ENCODE peak calls at places on chromosome 15, in five cellular contexts. S is esophagus muscularis mucosa, O is HCT116, Q is upper lobe of left lung, H is SK-N-MC. L is an unnamed sample.

GRCh38 chr15:78841891-78842290 is 30.6 kb upstream of the ADAMTS7 start:
- DNase-seq in S (no peak), O (no peak), Q (no peak), H (no peak), L (no peak)

GRCh38 chr15:75123395-75123794 is 78.3 kb upstream of the C15orf39 start:
- DNase-seq in Q (no peak), O (no peak), H (peak), S (no peak), L (no peak)

GRCh38 chr15:82545002-82545401 is 4.7 kb upstream of the RPS17 start:
- DNase-seq in Q (no peak), S (no peak), H (no peak), O (no peak), L (no peak)

GRCh38 chr15:91517491-91518200 is 335.9 kb upstream of the SLCO3A1 start:
- DNase-seq in O (no peak), S (no peak), Q (no peak), H (no peak), L (no peak)

GRCh38 chr15:69951511-69952209 is 146.1 kb downstream of the TLE3 start:
- DNase-seq in H (no peak), S (peak), O (no peak), Q (no peak), L (no peak)

GRCh38 chr15:75052972-75053747 is 29.8 kb downstream of the PPCDC start:
- DNase-seq in S (no peak), Q (no peak), H (no peak), O (no peak), L (no peak)

GRCh38 chr15:82999905-83000671 is 11.4 kb downstream of the C15orf40 start:
- DNase-seq in H (peak), O (no peak), S (no peak), Q (no peak), L (peak)

GRCh38 chr15:53116169-53116568 is 326.0 kb upstream of the ONECUT1 start:
- DNase-seq in Q (no peak), S (no peak), H (no peak), O (no peak), L (no peak)

GRCh38 chr15:34812369-34812768 is 17.0 kb upstream of the ACTC1 start:
- DNase-seq in Q (no peak), H (no peak), S (no peak), O (no peak), L (no peak)

GRCh38 chr15:61157933-61158332 is 71.2 kb downstream of the RORA start:
- DNase-seq in S (peak), H (no peak), O (no peak), Q (peak), L (no peak)

GRCh38 chr15:96619171-96619570 is 288.7 kb downstream of the NR2F2 start:
- DNase-seq in S (no peak), H (no peak), Q (no peak), O (no peak), L (peak)

GRCh38 chr15:30925686-30926085 is 22.0 kb downstream of the FAN1 start:
- DNase-seq in H (no peak), S (peak), O (no peak), Q (no peak), L (no peak)

GRCh38 chr15:50003786-50004334 is 115.2 kb downstream of the ATP8B4 start:
- DNase-seq in O (peak), H (no peak), Q (peak), S (peak), L (peak)

GRCh38 chr15:47844437-47844836 is 127.1 kb downstream of the SEMA6D start:
- DNase-seq in H (no peak), S (no peak), Q (no peak), O (no peak), L (no peak)

GRCh38 chr15:47897525-47897924 is 180.2 kb downstream of the SEMA6D start:
- DNase-seq in Q (no peak), O (no peak), H (no peak), S (no peak), L (no peak)

GRCh38 chr15:92610101-92610520 is 45.5 kb downstream of the FAM174B start:
- DNase-seq in H (no peak), S (no peak), O (no peak), Q (peak), L (no peak)

GRCh38 chr15:91689377-91689776 is 164.1 kb upstream of the SLCO3A1 start:
- DNase-seq in Q (no peak), S (no peak), O (no peak), H (no peak), L (no peak)

GRCh38 chr15:73941044-73941443 is 14.8 kb downstream of the LOXL1 start:
- DNase-seq in O (no peak), H (no peak), S (no peak), Q (no peak), L (no peak)

GRCh38 chr15:85403745-85404144 is 23.3 kb downstream of the AKAP13 start:
- DNase-seq in Q (peak), H (no peak), O (no peak), S (no peak), L (peak)

GRCh38 chr15:99443056-99443756 is 122.6 kb upstream of the MEF2A start:
- DNase-seq in Q (no peak), O (no peak), S (peak), H (no peak), L (no peak)
- H3K4me3 ChIP-seq in Q (no peak), O (no peak), S (no peak), H (no peak), L (no peak)

GRCh38 chr15:62896969-62897486 is 145.5 kb upstream of the TPM1 start:
- DNase-seq in S (peak), H (no peak), Q (peak), O (peak), L (no peak)

GRCh38 chr15:62901087-62901486 is 141.5 kb upstream of the TPM1 start:
- DNase-seq in Q (no peak), O (no peak), S (no peak), H (no peak), L (no peak)

GRCh38 chr15:62897634-62898033 is 144.9 kb upstream of the TPM1 start:
- DNase-seq in O (no peak), S (no peak), H (no peak), Q (no peak), L (no peak)

GRCh38 chr15:62900071-62900812 is 142.3 kb upstream of the TPM1 start:
- DNase-seq in Q (no peak), S (no peak), O (no peak), H (no peak), L (no peak)

GRCh38 chr15:62899090-62899493 is 143.5 kb upstream of the TPM1 start:
- DNase-seq in O (no peak), Q (no peak), S (no peak), H (no peak), L (no peak)
- TF ChIP-seq POLR2AphosphoS5 in O (no peak), Q (no peak), S (peak), H (no peak), L (no peak)

GRCh38 chr15:65068436-65068835 is 645 bp upstream of the RASL12 start:
- DNase-seq in H (no peak), S (no peak), Q (no peak), O (no peak), L (no peak)

GRCh38 chr15:65066001-65066634 is 1.7 kb downstream of the RASL12 start:
- DNase-seq in H (no peak), Q (no peak), S (no peak), O (no peak), L (no peak)

GRCh38 chr15:65067334-65067644 is 502 bp downstream of the RASL12 start:
- DNase-seq in S (no peak), Q (no peak), O (no peak), H (no peak), L (no peak)

GRCh38 chr15:65067645-65068416 is at the start of gene RASL12:
- DNase-seq in H (no peak), O (no peak), Q (no peak), S (no peak), L (peak)

DNA sequence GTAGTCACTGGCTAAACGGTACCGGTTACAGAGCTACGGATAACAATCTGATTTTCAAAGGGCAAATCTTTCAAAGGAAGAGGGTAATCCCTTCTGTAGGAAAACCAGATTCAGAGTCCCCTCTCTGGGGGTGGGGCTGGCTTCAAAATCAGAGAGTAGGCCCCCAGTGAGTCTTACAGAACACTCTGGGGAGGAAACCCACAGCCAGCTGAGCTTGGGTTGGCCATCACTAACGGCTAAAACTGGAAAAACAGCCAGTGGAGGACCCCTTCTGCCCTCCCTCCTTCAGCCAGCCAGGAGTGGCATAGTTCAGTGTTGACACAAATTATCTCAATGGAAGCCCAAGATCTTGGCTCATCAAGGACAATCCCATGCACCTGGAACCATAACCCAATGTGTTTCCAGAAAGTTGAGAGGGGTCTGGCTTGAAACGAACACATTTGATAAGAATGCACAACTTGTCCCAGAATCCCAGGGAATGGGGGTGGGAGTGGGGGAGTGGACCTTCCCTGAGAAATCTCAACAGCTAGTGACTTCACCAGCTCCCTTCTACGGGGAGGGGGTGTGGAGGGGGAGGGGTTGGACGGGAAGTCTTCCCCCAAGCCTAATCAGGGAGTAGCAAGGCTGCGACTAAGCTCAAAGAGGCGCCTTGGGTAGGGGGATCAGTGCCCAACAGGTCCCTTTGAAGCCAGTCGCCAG is 1.0 kb downstream of the RASL12 start:
- DNase-seq in Q (no peak), S (no peak), H (no peak), O (no peak), L (peak)
- H3K4me3 ChIP-seq in Q (peak), S (peak), H (no peak), O (no peak), L (peak)

DNA sequence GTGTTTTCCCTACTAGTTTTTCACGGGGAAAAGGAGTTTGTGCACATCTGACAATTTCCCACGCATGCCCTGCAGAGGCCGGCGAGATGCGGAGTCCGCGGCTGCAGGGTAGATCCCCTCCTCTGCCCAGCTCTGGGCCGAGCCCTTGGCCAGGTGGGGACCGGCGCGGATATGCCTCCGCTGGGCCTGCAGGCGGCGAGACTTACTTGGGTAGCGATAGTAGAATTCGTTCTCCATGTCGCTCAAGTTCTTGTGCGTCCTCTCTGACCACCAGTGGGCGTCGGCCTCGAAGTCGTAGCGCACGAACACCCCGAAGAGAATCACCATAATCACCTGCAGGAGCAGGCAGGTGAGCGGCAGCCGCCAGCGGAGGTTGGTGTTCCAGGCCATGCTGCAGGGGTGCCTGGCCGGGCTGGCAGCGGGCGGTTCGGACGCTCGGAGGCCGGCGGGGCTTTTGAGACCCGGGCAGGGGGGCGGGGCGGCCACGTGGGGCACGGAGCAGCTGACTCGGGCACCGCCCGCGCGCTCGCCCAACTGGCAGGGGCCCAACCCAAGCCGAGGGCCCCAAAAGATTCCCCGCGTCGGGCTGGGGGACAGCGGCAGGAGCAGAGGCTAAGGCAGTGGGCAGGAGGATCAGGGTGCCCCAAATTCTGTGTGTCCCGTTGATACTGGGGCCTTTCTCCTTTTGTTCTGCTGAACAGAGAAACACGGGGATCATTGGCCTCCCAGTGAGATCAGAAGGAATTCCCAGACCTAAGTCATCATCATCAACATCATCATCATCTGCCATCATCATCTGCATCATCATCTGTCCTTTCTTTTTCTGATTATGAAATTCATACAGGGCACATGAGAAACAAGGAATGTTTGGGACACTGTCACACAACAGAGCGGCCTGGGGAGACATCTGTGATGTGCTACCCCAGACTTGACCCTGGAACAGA is at the start of gene RHCG:
- DNase-seq in Q (no peak), O (no peak), H (no peak), S (no peak), L (peak)
- TF ChIP-seq POLR2AphosphoS5 in Q (no peak), O (no peak), H (no peak), S (no peak), L (no peak)

GRCh38 chr15:26083457-26084350 is 220.6 kb upstream of the ATP10A start:
- DNase-seq in O (no peak), S (no peak), H (no peak), Q (no peak), L (peak)
- H3K4me3 ChIP-seq in O (no peak), S (no peak), H (no peak), Q (no peak), L (peak)

GRCh38 chr15:38828031-38828532 is 263.5 kb upstream of the RASGRP1 start:
- DNase-seq in O (no peak), Q (no peak), H (no peak), S (peak), L (no peak)

GRCh38 chr15:38824719-38825118 is 260.1 kb upstream of the RASGRP1 start:
- DNase-seq in Q (no peak), H (no peak), O (no peak), S (peak), L (no peak)

GRCh38 chr15:38819343-38819858 is 254.8 kb upstream of the RASGRP1 start:
- DNase-seq in O (no peak), H (no peak), S (no peak), Q (no peak), L (no peak)

GRCh38 chr15:38826880-38827279 is 262.3 kb upstream of the RASGRP1 start:
- DNase-seq in S (peak), Q (no peak), H (no peak), O (no peak), L (no peak)

GRCh38 chr15:38823272-38823671 is 258.7 kb upstream of the RASGRP1 start:
- DNase-seq in Q (no peak), O (no peak), H (no peak), S (no peak), L (no peak)
- TF ChIP-seq POLR2AphosphoS5 in Q (no peak), O (no peak), H (no peak), S (no peak), L (no peak)

GRCh38 chr15:33016405-33017024 is 178.0 kb downstream of the FMN1 start:
- DNase-seq in H (no peak), Q (no peak), O (no peak), S (no peak), L (no peak)
- H3K4me3 ChIP-seq in H (no peak), Q (no peak), O (no peak), S (no peak), L (no peak)

DNA sequence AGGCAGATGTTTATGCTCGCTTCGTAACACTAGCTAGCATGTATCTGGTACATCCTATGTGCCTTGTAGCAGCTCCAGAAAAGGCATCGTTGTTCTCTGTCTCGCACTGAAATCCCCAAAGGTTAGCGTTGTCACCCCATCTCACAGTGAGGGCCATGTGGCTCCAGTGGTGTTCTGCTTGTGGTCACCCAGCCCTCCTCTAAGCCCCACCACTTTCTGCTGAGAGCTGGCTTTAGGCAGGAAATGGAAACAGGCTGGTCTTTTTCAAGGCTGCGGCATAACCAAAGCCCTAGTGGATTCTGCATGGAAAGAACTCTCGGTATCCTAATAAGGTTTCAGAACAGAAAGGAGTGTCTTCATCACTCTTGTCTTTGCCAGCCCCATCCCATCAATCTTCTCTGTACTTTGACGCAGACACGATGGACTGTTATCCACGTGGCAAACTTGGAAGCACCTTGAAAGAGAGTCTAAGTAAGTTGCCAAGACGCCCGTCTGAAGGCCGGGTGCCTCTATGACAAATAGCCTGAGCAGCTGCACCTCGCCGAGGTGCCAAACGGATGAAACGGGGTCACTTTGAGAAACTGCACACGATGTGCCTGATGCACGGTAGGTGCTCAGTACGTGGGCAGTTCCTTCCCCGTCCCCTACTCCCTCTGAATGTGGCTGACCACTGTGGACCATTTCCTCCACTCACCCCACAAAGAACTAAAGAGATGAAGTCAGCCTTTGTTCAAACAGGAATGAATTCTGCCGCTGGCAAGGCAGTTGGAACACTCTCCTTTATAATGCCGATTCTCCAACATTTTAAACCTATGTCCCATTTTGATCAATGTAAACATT is 57.8 kb upstream of the MEF2A start:
- DNase-seq in S (no peak), O (no peak), H (no peak), Q (no peak), L (no peak)
- TF ChIP-seq POLR2AphosphoS5 in S (peak), O (no peak), H (no peak), Q (peak), L (no peak)

GRCh38 chr15:86620113-86620512 is 540.4 kb downstream of the AGBL1 start:
- DNase-seq in Q (no peak), O (no peak), S (no peak), H (no peak), L (no peak)

GRCh38 chr15:86620636-86621349 is 541.1 kb downstream of the AGBL1 start:
- DNase-seq in O (no peak), H (no peak), Q (no peak), S (no peak), L (peak)

GRCh38 chr15:86624261-86625036 is 544.8 kb downstream of the AGBL1 start:
- DNase-seq in S (no peak), Q (peak), H (no peak), O (no peak), L (peak)

DNA sequence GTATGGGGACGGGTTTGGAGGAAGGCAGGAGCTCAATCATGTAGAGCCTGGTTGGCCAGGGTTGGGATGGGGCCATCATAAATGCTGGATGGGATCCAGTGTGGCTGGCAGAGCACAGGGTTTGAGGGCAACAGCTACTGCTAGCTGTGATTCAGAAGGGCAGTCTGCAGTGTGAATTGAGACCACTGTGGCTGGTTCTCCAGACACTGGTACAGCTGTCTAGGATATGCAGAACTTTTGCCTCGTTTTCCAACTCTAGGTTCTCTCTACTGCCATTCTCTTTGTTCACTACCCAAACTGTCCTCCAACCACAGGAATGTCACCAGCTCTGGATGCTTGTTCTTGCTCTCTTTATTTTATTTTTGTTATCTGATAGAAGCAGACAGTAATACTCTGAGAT is 543.6 kb downstream of the AGBL1 start:
- DNase-seq in O (no peak), Q (no peak), H (no peak), S (no peak), L (no peak)
- H3K4me3 ChIP-seq in O (no peak), Q (no peak), H (no peak), S (no peak), L (no peak)

GRCh38 chr15:67807141-67807540 is 18.2 kb upstream of the SKOR1 start:
- DNase-seq in O (no peak), Q (no peak), S (no peak), H (no peak), L (no peak)
- TF ChIP-seq POLR2AphosphoS5 in O (no peak), Q (no peak), S (no peak), H (no peak), L (no peak)